ENCODE peak calls at places on chromosome 16, in four cellular contexts. E is AML-193; F is stimulated activated CD4-positive, alpha-beta T cell treated with anti-CD3 and anti-CD28 coated beads, Interleukin-15, amount 100 ng/mL, for 1 hour; I is HCEC 1CT. C is an unnamed sample.

GRCh38 chr16:50741225-50741807 is 570 bp upstream of the CYLD start:
- DNase-seq in F (no peak), I (no peak), E (no peak), C (no peak)

GRCh38 chr16:68267612-68268405 is 3.5 kb downstream of the SLC7A6 start:
- DNase-seq in I (no peak), E (no peak), F (no peak), C (no peak)

GRCh38 chr16:83744521-83744981 is 63.2 kb upstream of the HSBP1 start:
- DNase-seq in F (no peak), I (peak), E (peak), C (no peak)

GRCh38 chr16:67928561-67929364 is 2.9 kb downstream of the CTRL start:
- DNase-seq in F (peak), E (peak), I (peak), C (no peak)

GRCh38 chr16:88570691-88571092 is 489 bp downstream of the ZC3H18 start:
- DNase-seq in E (peak), I (peak), F (peak), C (no peak)

GRCh38 chr16:25366078-25366477 is 108.4 kb upstream of the ZKSCAN2 start:
- DNase-seq in I (no peak), F (no peak), E (peak), C (no peak)

GRCh38 chr16:17058471-17058870 is 412.3 kb downstream of the XYLT1 start:
- DNase-seq in I (no peak), E (no peak), F (no peak), C (no peak)

GRCh38 chr16:70159355-70160348 is 13.9 kb upstream of the CLEC18C start:
- DNase-seq in I (no peak), E (no peak), F (no peak), C (no peak)

GRCh38 chr16:67197704-67198103 is 1.2 kb upstream of the ELMO3 start:
- DNase-seq in I (no peak), F (no peak), E (no peak), C (no peak)

GRCh38 chr16:10937068-10937859 is 5.0 kb downstream of the DEXI start:
- DNase-seq in I (no peak), F (no peak), E (no peak), C (no peak)

GRCh38 chr16:79928142-79928735 is 327.7 kb upstream of the MAF start:
- DNase-seq in I (no peak), E (no peak), F (no peak), C (no peak)

GRCh38 chr16:89360760-89361435 is 129.5 kb downstream of the ANKRD11 start:
- DNase-seq in I (no peak), F (peak), E (peak), C (no peak)

C was measured in NCI-H1048.